ENCODE peak calls at places on chromosomes 13 and 19, in ten cellular contexts. B is left ventricle myocardium inferior, C is psoas muscle, L is cardiac fibroblast, E is AG04450, K is stomach, T is K562, V is cardiac muscle cell, M is OCI-LY7, R is AG09319. J is an unnamed sample.

GRCh38 chr13:27151798-27152599 is 19.6 kb downstream of the USP12 start:
- DNase-seq in V (no peak), B (no peak), L (no peak), R (no peak), M (no peak), C (no peak), K (no peak), E (no peak), T (no peak), J (no peak)

GRCh38 chr13:44271915-44272341 is 101.7 kb upstream of the SERP2 start:
- DNase-seq in V (peak; percentile 49), M (no peak), K (no peak), R (no peak), L (peak; percentile 22), C (peak; percentile 80), B (no peak), E (no peak), T (no peak), J (no peak)

GRCh38 chr13:111908981-111909380 is 158.0 kb upstream of the SOX1 start:
- DNase-seq in R (no peak), B (no peak), L (no peak), E (no peak), V (no peak), K (no peak), C (no peak), M (no peak), T (no peak), J (no peak)

GRCh38 chr13:30319703-30320102 is 12.4 kb upstream of the KATNAL1 start:
- DNase-seq in C (no peak), E (no peak), L (no peak), B (no peak), V (no peak), M (no peak), T (no peak), K (no peak), R (no peak), J (no peak)

GRCh38 chr13:25286308-25286968 is 850 bp downstream of the MTMR6 start:
- DNase-seq in E (no peak), K (no peak), L (peak; percentile 52), M (peak; percentile 72), C (no peak), B (no peak), V (peak; percentile 37), T (peak; percentile 37), R (no peak), J (peak; percentile 51)

GRCh38 chr13:109160357-109160756 is 530.9 kb downstream of the MYO16 start:
- DNase-seq in V (no peak), M (peak; percentile 48), B (no peak), C (no peak), T (no peak), R (no peak), L (no peak), K (no peak), E (no peak), J (no peak)

GRCh38 chr13:101397742-101398141 is 18.6 kb downstream of the NALCN start:
- DNase-seq in L (peak; percentile 8), B (no peak), E (peak; percentile 66), T (no peak), R (no peak), C (no peak), V (no peak), M (no peak), K (no peak), J (no peak)

GRCh38 chr13:22757530-22758120 is 423.2 kb upstream of the SGCG start:
- DNase-seq in K (no peak), V (peak; percentile 45), C (no peak), R (no peak), T (peak; percentile 9), M (no peak), B (no peak), E (no peak), L (peak; percentile 20), J (no peak)

GRCh38 chr19:44611812-44612295 is 1.5 kb upstream of the IGSF23 start:
- DNase-seq in E (no peak), M (no peak), R (no peak), B (no peak), V (no peak), L (no peak), K (no peak), T (no peak), C (no peak), J (no peak)

GRCh38 chr13:52827839-52828238 is 20.6 kb downstream of the PCDH8 start:
- DNase-seq in B (no peak), E (no peak), R (no peak), M (no peak), T (no peak), K (no peak), V (no peak), L (no peak), C (no peak), J (no peak)

GRCh38 chr13:49220035-49220855 is at the start of gene MLNR:
- DNase-seq in C (peak; percentile 58), K (no peak), E (no peak), V (peak; percentile 48), B (no peak), M (no peak), R (no peak), T (peak; percentile 23), L (peak; percentile 32), J (peak; percentile 56)

GRCh38 chr13:77026783-77027621 is at the start of gene FBXL3:
- DNase-seq in L (peak; percentile 96), B (peak; percentile 88), V (peak; percentile 89), C (peak; percentile 93), K (peak; percentile 84), T (peak; percentile 80), E (peak; percentile 81), M (peak; percentile 91), R (peak; percentile 79), J (peak; percentile 83)
- TF ChIP-seq CTCF in L (no peak), B (no peak), V (no peak), C (no peak), K (no peak), T (no peak), E (no peak), M (no peak), R (no peak), J (no peak)

DNA sequence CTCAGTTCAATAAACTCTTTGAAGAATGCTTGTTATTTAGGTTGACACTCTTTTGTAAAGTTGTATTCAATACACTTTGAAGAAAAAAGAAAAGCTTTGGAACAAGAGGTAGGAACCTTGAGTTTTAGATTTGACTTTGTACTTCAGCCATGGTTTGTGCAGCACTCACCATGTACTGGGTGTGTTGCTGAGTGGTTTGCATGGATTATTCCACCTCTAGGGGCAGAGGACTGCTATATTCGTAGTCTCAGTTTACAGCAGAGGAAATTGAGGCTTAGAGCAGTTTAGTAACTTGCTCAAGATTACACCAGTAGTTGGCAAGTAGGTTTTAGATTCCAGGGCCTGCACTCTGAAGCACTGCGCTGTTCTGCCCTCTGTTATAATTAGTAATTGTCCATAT is 68.8 kb downstream of the DNAJC3 start:
- DNase-seq in C (no peak), T (peak; percentile 11), R (no peak), M (no peak), K (no peak), V (peak; percentile 15), B (no peak), E (no peak), L (peak; percentile 7), J (no peak)
- TF ChIP-seq CTCF in C (no peak), T (no peak), R (no peak), M (no peak), K (no peak), V (peak; percentile 10), B (no peak), E (peak; percentile 29), L (peak; percentile 16), J (no peak)

GRCh38 chr19:10604460-10604980 is 17.4 kb upstream of the AP1M2 start:
- DNase-seq in C (peak; percentile 57), L (no peak), M (peak; percentile 73), B (peak; percentile 31), R (no peak), T (peak; percentile 34), E (no peak), K (peak; percentile 35), V (no peak), J (peak; percentile 26)

GRCh38 chr19:10602330-10603083 is 15.4 kb upstream of the AP1M2 start:
- DNase-seq in L (peak; percentile 79), R (no peak), T (peak; percentile 86), K (peak; percentile 90), C (peak; percentile 91), B (peak; percentile 89), E (no peak), M (peak; percentile 90), V (peak; percentile 91), J (peak; percentile 93)

GRCh38 chr19:10601999-10602329 is 14.9 kb upstream of the AP1M2 start:
- DNase-seq in E (no peak), K (no peak), L (no peak), V (no peak), M (no peak), B (no peak), C (no peak), R (no peak), T (no peak), J (no peak)

GRCh38 chr19:10603873-10604459 is 16.9 kb upstream of the AP1M2 start:
- DNase-seq in K (peak; percentile 38), R (no peak), E (no peak), V (no peak), B (no peak), L (peak; percentile 20), C (no peak), M (peak; percentile 56), T (no peak), J (peak; percentile 61)

DNA sequence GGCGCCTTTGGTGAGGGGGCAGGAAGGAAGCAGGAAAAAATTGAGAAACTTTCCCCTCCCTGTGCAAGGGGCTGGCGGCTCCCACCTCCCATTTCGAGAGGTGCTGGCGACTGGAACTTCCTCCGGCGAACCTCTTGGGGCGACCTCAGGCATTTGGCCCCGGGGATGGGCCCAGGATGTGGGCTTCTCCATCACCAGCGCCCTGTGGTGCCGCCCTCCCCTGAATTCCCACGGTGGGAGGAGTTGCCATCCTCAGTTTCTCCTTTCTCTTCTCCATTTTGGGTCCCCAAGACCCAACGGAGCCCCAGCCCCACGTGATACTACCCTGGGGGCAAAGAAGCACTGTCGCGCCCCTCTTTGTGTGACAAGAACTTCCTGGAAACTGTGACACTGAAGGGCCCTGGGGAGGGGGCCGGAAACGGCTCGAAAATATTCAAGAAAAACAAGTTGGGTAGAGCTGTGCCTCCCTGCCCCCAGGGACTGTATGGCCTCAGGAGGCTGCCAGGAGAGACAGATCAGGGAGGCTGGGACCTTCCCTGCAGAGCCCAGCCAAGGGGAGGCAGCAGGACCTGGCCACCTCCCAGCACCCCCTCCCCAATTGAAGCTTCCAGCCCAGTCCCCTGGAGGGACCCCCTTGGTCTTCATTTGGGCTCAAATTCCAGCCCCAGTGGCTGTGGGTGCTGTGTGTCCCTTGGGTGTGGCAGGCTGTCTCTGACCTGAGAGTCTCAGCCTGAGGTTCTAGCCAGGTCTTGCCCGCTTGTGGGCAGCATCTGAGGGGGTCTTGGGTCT is 16.2 kb upstream of the AP1M2 start:
- DNase-seq in K (peak; percentile 57), E (no peak), M (peak; percentile 94), B (peak; percentile 39), T (peak; percentile 49), V (peak; percentile 16), R (no peak), L (peak; percentile 21), C (peak; percentile 69), J (peak; percentile 95)
- TF ChIP-seq CTCF in K (no peak), E (no peak), M (peak; percentile 28), B (peak; percentile 13), T (no peak), V (no peak), R (no peak), L (no peak), C (no peak), J (no peak)

DNA sequence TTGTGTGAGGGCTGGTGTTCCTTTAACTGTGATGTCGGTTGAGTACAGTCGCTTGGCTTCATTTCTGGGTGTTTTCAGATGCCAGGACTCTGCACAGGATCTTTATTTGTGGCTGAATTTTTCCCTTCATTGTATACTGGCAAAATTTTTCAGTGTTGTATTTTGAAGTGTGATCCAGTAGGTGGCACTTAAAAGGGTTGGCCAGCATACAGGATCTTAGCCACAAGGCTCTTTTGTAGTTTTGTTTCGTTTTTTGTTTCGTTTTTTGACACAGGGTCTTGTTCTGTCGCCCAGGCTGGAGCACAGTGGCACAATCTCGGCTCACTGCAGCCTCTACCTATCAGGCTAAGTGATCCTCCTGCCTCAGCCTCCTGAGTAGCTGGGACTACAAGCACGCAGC is 8.7 kb downstream of the FCAR start:
- DNase-seq in R (no peak), M (peak; percentile 76), K (no peak), L (no peak), E (no peak), V (no peak), B (no peak), T (no peak), C (no peak), J (peak; percentile 11)
- TF ChIP-seq CTCF in R (no peak), M (peak; percentile 71), K (no peak), L (no peak), E (no peak), V (no peak), B (no peak), T (peak; percentile 41), C (no peak), J (peak; percentile 21)

J was measured in activated CD8-positive, alpha-beta T cell treated with anti-CD3 and anti-CD28 coated beads for 36 hours.